ENCODE peak calls at places on chromosomes 2 and 18, in ten cellular contexts. G is cardiac fibroblast; C is naive thymus-derived CD4-positive, alpha-beta T cell; Z is heart right ventricle; W is adrenal gland; H is AG10803; A is mesendoderm; J is aorta; U is HFF-Myc; X is kidney. B is an unnamed sample.

GRCh38 chr2:149906871-149907270 is 319.3 kb upstream of the MMADHC start:
- DNase-seq in G (no peak), C (no peak), Z (no peak), W (no peak), H (no peak), A (no peak), J (no peak), U (no peak), X (no peak), B (no peak)

GRCh38 chr2:20781656-20782265 is 41.1 kb downstream of the LDAH start:
- DNase-seq in G (peak), C (no peak), Z (no peak), W (no peak), H (peak), A (peak), J (no peak), U (no peak), X (no peak), B (peak)

GRCh38 chr2:226969412-226969811 is 133.6 kb downstream of the RHBDD1 start:
- DNase-seq in G (no peak), C (no peak), Z (no peak), W (no peak), H (peak), A (no peak), J (no peak), U (peak), X (no peak), B (peak)

GRCh38 chr2:202172439-202173191 is 65.8 kb downstream of the SUMO1 start:
- DNase-seq in G (no peak), C (no peak), Z (no peak), W (no peak), H (no peak), A (no peak), J (no peak), U (no peak), X (no peak), B (peak)

GRCh38 chr2:232504438-232504837 is 15.8 kb upstream of the PRSS56 start:
- DNase-seq in G (no peak), C (no peak), Z (no peak), W (no peak), H (no peak), A (peak), J (no peak), U (no peak), X (no peak), B (peak)

GRCh38 chr2:182133195-182133891 is 147.7 kb downstream of the PPP1R1C start:
- DNase-seq in G (no peak), C (no peak), Z (no peak), W (no peak), H (no peak), A (no peak), J (no peak), U (no peak), X (no peak), B (peak)

GRCh38 chr2:45782436-45782835 is 131.0 kb downstream of the PRKCE start:
- DNase-seq in G (no peak), C (no peak), Z (no peak), W (no peak), H (no peak), A (no peak), J (no peak), U (no peak), X (no peak), B (no peak)

GRCh38 chr18:39340418-39340817 is 1774.8 kb upstream of the CELF4 start:
- DNase-seq in G (no peak), C (no peak), Z (no peak), W (no peak), H (no peak), A (no peak), J (no peak), U (no peak), X (no peak), B (no peak)

GRCh38 chr2:100194951-100195350 is 52.6 kb upstream of the AFF3 start:
- DNase-seq in G (no peak), C (no peak), Z (no peak), W (no peak), H (no peak), A (no peak), J (no peak), U (no peak), X (no peak), B (no peak)

GRCh38 chr2:173075781-173076556 is at the start of gene MAP3K20:
- DNase-seq in G (peak), C (peak), Z (peak), W (peak), H (peak), A (peak), J (peak), U (no peak), X (peak), B (peak)

GRCh38 chr2:7685342-7686015 is 768.3 kb downstream of the RNF144A start:
- DNase-seq in G (no peak), C (no peak), Z (no peak), W (no peak), H (peak), A (peak), J (no peak), U (no peak), X (no peak), B (peak)

GRCh38 chr2:160581035-160581434 is 87.4 kb upstream of the RBMS1 start:
- DNase-seq in G (peak), C (no peak), Z (no peak), W (no peak), H (peak), A (peak), J (no peak), U (no peak), X (no peak), B (peak)

GRCh38 chr2:105776560-105776928 is 31.8 kb downstream of the NCK2 start:
- DNase-seq in G (no peak), C (no peak), Z (no peak), W (no peak), H (no peak), A (no peak), J (no peak), U (no peak), X (no peak), B (no peak)

GRCh38 chr2:234483568-234484251 is 13.2 kb downstream of the ARL4C start:
- DNase-seq in G (no peak), C (peak), Z (no peak), W (no peak), H (peak), A (peak), J (peak), U (no peak), X (no peak), B (no peak)

GRCh38 chr2:219947575-219947974 is 320.1 kb downstream of the SLC4A3 start:
- DNase-seq in G (no peak), C (no peak), Z (no peak), W (no peak), H (peak), A (no peak), J (no peak), U (no peak), X (no peak), B (peak)

GRCh38 chr2:192697880-192698279 is 503.1 kb upstream of the TMEFF2 start:
- DNase-seq in G (no peak), C (no peak), Z (no peak), W (no peak), H (no peak), A (no peak), J (no peak), U (no peak), X (no peak), B (no peak)

GRCh38 chr18:69400253-69400975 is at the start of gene DOK6:
- DNase-seq in G (peak), C (no peak), Z (peak), W (peak), H (peak), A (peak), J (peak), U (peak), X (peak), B (peak)

GRCh38 chr2:159032580-159032979 is 64.1 kb downstream of the TANC1 start:
- DNase-seq in G (no peak), C (no peak), Z (no peak), W (no peak), H (no peak), A (no peak), J (no peak), U (no peak), X (no peak), B (no peak)

DNA sequence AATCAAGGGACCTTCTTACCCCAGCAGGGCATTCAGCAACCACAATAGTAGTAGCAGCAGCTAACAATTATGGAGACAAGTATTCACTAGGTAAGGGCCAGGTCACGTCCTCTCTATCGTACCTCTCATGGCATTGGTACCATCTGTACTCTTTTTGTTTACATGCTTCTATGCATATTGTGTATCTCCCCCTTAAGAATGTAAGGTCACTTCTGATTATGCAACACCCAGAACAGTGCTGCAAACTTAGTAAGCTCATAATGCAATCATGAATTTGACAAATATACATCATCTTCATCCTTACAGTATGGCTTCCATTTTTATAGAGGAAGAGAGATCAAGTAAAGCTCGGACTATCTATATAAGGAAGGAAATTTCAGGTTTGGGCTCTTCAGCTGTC is 46.1 kb downstream of the SPRED2 start:
- DNase-seq in G (no peak), C (no peak), Z (no peak), W (no peak), H (peak), A (no peak), J (no peak), U (no peak), X (no peak), B (no peak)
- H3K4me3 ChIP-seq in G (no peak), C (no peak), Z (no peak), W (no peak), H (no peak), A (no peak), J (no peak), U (no peak), X (no peak), B (no peak)

GRCh38 chr18:80148316-80149199 is 39.5 kb downstream of the ADNP2 start:
- DNase-seq in G (peak), C (no peak), Z (no peak), W (no peak), H (no peak), A (no peak), J (peak), U (no peak), X (no peak), B (no peak)
- H3K4me3 ChIP-seq in G (peak), C (peak), Z (peak), W (peak), H (peak), A (no peak), J (peak), U (peak), X (peak), B (peak)

DNA sequence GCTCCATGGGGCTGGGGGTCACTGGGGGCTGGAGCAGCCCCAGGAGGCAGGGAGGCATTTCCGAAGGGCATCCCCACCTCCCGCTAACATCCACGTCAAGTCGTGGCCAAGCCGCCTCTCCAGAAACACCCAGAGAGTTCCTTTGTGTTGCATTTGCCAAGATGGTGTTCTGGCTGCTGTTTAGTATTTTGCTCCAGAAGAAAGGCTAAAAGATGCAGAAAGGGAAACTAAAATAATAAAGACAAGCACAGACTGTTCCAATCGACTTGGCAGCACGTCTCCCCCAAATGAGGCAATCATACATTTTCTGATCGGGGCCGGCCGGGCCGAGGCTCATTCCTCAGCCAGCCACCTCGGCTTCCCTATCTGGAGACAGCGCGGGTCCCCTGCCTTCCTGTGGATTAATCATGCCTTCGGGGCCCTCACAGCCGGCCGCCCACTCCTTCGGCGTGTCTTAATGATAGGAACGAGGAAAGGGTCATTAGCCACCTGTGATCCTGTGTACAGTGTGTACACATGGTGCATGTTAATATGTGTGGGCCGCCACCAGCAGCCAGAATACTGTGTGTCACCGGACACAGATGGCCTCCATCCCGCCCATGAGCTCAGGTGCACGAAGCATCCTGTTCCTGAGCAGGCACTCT is 169.2 kb downstream of the KLHL29 start:
- DNase-seq in G (peak), C (no peak), Z (no peak), W (no peak), H (peak), A (no peak), J (peak), U (no peak), X (peak), B (peak)
- H3K4me3 ChIP-seq in G (no peak), C (no peak), Z (no peak), W (no peak), H (no peak), A (no peak), J (no peak), U (no peak), X (no peak), B (no peak)

GRCh38 chr18:34976899-34977786 is 64.1 kb upstream of the MAPRE2 start:
- DNase-seq in G (peak), C (peak), Z (peak), W (peak), H (no peak), A (peak), J (peak), U (no peak), X (peak), B (peak)
- H3K4me3 ChIP-seq in G (peak), C (peak), Z (peak), W (peak), H (peak), A (peak), J (peak), U (peak), X (peak), B (peak)

B was measured in fibroblast of mammary gland.